ENCODE peak calls at places on chromosome 12, in nine cellular contexts. T is left ventricle myocardium inferior, Z is ascending aorta, D is HepG2, V is AG20443, J is H54, I is iPS-NIHi11, Y is stomach, P is A172. M is an unnamed sample.
A peak's percentile ranks its signal among the peaks of the same experiment; 100 is the strongest.

GRCh38 chr12:69298947-69299346 is 49.2 kb upstream of the LYZ start:
- DNase-seq in T (no peak), Z (no peak), D (no peak), V (no peak), J (no peak), I (no peak), Y (no peak), P (no peak), M (no peak)

GRCh38 chr12:69570000-69570516 is 15.2 kb upstream of the CCT2 start:
- DNase-seq in T (no peak), Z (no peak), D (no peak), V (peak; percentile 33), J (no peak), I (no peak), Y (no peak), P (peak; percentile 59), M (no peak)

GRCh38 chr12:55974308-55974724 is 438 bp downstream of the RAB5B start:
- DNase-seq in T (no peak), Z (no peak), D (peak; percentile 31), V (peak; percentile 68), J (peak; percentile 42), I (peak; percentile 75), Y (peak; percentile 54), P (peak; percentile 33), M (peak; percentile 72)

GRCh38 chr12:32025906-32026305 is 66.7 kb downstream of the RESF1 start:
- DNase-seq in T (no peak), Z (no peak), D (no peak), V (no peak), J (no peak), I (no peak), Y (no peak), P (no peak), M (no peak)

GRCh38 chr12:121300083-121300819 is 3.7 kb upstream of the CAMKK2 start:
- DNase-seq in T (no peak), Z (no peak), D (no peak), V (no peak), J (no peak), I (no peak), Y (no peak), P (no peak), M (no peak)

GRCh38 chr12:52611080-52611468 is 7.3 kb downstream of the KRT73 start:
- DNase-seq in T (no peak), Z (no peak), D (no peak), V (no peak), J (no peak), I (no peak), Y (no peak), P (no peak), M (no peak)

GRCh38 chr12:124032265-124032886 is 59.4 kb downstream of the ZNF664 start:
- DNase-seq in T (no peak), Z (no peak), D (peak; percentile 36), V (peak; percentile 88), J (peak; percentile 71), I (peak; percentile 80), Y (peak; percentile 38), P (peak; percentile 48), M (peak; percentile 75)

GRCh38 chr12:574475-575128 is 88.6 kb downstream of the NINJ2 start:
- DNase-seq in T (no peak), Z (no peak), D (peak; percentile 68), V (no peak), J (no peak), I (no peak), Y (peak; percentile 8), P (no peak), M (peak; percentile 34)

GRCh38 chr12:2336409-2336829 is 283.6 kb downstream of the CACNA1C start:
- DNase-seq in T (no peak), Z (peak; percentile 89), D (no peak), V (peak; percentile 86), J (peak; percentile 74), I (no peak), Y (no peak), P (peak; percentile 87), M (peak; percentile 62)

GRCh38 chr12:52175411-52176350 is 16.1 kb downstream of the KRT80 start:
- DNase-seq in T (no peak), Z (no peak), D (peak; percentile 36), V (no peak), J (no peak), I (no peak), Y (no peak), P (peak; percentile 81), M (no peak)

GRCh38 chr12:11621797-11622423 is 27.6 kb upstream of the ETV6 start:
- DNase-seq in T (no peak), Z (no peak), D (peak; percentile 29), V (no peak), J (no peak), I (no peak), Y (no peak), P (peak; percentile 3), M (peak; percentile 48)

GRCh38 chr12:109178532-109178931 is 62.1 kb downstream of the ACACB start:
- DNase-seq in T (no peak), Z (no peak), D (no peak), V (no peak), J (no peak), I (no peak), Y (no peak), P (no peak), M (peak; percentile 65)

GRCh38 chr12:65508281-65509035 is 230.0 kb downstream of the MSRB3 start:
- DNase-seq in T (no peak), Z (no peak), D (no peak), V (no peak), J (no peak), I (no peak), Y (no peak), P (no peak), M (no peak)

GRCh38 chr12:128120035-128120434 is 146.9 kb upstream of the TMEM132C start:
- DNase-seq in T (no peak), Z (no peak), D (no peak), V (no peak), J (no peak), I (no peak), Y (no peak), P (no peak), M (no peak)

GRCh38 chr12:131402781-131403396 is 308.0 kb upstream of the SFSWAP start:
- DNase-seq in T (no peak), Z (no peak), D (no peak), V (no peak), J (no peak), I (no peak), Y (no peak), P (no peak), M (no peak)

M was measured in NB4.